ENCODE peak calls at places on chromosomes 7 and 10, in six cellular contexts. I, J, T, H, B and K are unnamed samples.

GRCh38 chr10:31896972-31897384 is 31.7 kb downstream of the ARHGAP12 start:
- DNase-seq in I (no peak), H (no peak), T (no peak), J (peak), B (no peak), K (no peak)

GRCh38 chr10:10677479-10677878 is 340.2 kb upstream of the CELF2 start:
- DNase-seq in I (peak), J (no peak), B (no peak), H (peak), T (no peak), K (no peak)

GRCh38 chr7:2735744-2736143 is 47.7 kb downstream of the AMZ1 start:
- DNase-seq in I (peak), T (no peak), J (no peak), B (peak), H (no peak), K (no peak)

GRCh38 chr7:157008206-157009169 is 2.0 kb downstream of the MNX1 start:
- DNase-seq in H (no peak), T (no peak), B (no peak), I (peak), J (no peak), K (no peak)

GRCh38 chr10:19730848-19731247 is 85.4 kb upstream of the PLXDC2 start:
- DNase-seq in I (no peak), J (no peak), T (no peak), B (no peak), H (no peak), K (no peak)

GRCh38 chr7:3277604-3278572 is 23.2 kb upstream of the SDK1 start:
- DNase-seq in J (no peak), I (no peak), B (no peak), H (no peak), T (no peak), K (no peak)

GRCh38 chr7:55400191-55400590 is 35.1 kb downstream of the LANCL2 start:
- DNase-seq in T (no peak), I (no peak), J (no peak), H (no peak), B (no peak), K (no peak)

GRCh38 chr7:135342887-135343286 is 109.2 kb downstream of the STRA8 start:
- DNase-seq in I (no peak), T (no peak), B (no peak), J (no peak), H (no peak), K (no peak)

GRCh38 chr7:148060724-148061123 is 529.8 kb upstream of the C7orf33 start:
- DNase-seq in I (no peak), T (no peak), B (no peak), H (no peak), J (no peak), K (no peak)

GRCh38 chr10:133278577-133279265 is 2.1 kb upstream of the ADAM8 start:
- DNase-seq in J (no peak), I (peak), H (peak), T (peak), B (peak), K (peak)

GRCh38 chr10:5416981-5417380 is 4.6 kb downstream of the NET1 start:
- DNase-seq in T (no peak), I (no peak), B (no peak), H (no peak), J (no peak), K (no peak)

GRCh38 chr7:28179081-28180030 is 1.2 kb downstream of the JAZF1 start:
- DNase-seq in T (peak), B (peak), I (peak), J (peak), H (peak), K (peak)

GRCh38 chr7:141609566-141609965 is 58.4 kb downstream of the AGK start:
- DNase-seq in I (no peak), T (no peak), J (no peak), H (no peak), B (no peak), K (no peak)

GRCh38 chr7:26648429-26649015 is 215.9 kb downstream of the SKAP2 start:
- DNase-seq in T (no peak), B (no peak), H (no peak), I (no peak), J (no peak), K (no peak)

GRCh38 chr7:82268632-82269031 is 174.9 kb downstream of the CACNA2D1 start:
- DNase-seq in I (no peak), B (no peak), T (no peak), H (no peak), J (no peak), K (no peak)

GRCh38 chr7:98133181-98133580 is 26.5 kb downstream of the LMTK2 start:
- DNase-seq in J (no peak), B (no peak), I (peak), T (no peak), H (no peak), K (peak)

GRCh38 chr10:132880148-132880981 is 62.0 kb downstream of the CFAP46 start:
- DNase-seq in I (peak), J (no peak), B (peak), T (no peak), H (no peak), K (no peak)

DNA sequence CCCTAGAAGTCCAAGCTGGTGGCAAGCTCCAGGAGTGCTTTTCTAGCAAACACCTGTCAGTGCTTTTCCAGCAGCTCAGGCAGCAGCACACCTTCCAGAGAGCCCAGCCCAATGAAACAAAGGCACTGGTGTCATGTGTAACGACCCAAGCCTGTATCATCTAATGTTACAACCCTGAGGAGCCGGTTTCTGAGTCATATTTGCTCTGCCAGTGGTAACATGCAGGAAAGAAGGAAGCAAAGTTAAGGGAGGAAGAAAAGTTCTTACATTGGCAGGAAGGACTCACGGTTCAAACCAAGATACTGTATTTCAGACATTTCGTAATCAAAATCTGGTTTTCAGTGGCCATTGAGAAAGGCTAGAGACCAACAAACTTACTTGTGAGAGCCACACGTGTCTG is at the start of gene ANKRD22:
- DNase-seq in I (peak), J (peak), H (peak), T (peak), B (no peak), K (no peak)
- TF ChIP-seq POLR2A in I (peak), J (no peak), H (no peak), T (no peak), B (no peak), K (no peak)

GRCh38 chr7:50793115-50793946 is 10.6 kb upstream of the GRB10 start:
- DNase-seq in I (peak), J (peak), T (no peak), H (peak), B (peak), K (peak)

GRCh38 chr7:50793947-50794570 is 11.4 kb upstream of the GRB10 start:
- DNase-seq in T (no peak), H (no peak), B (no peak), J (no peak), I (no peak), K (no peak)

GRCh38 chr7:50791921-50792341 is 9.2 kb upstream of the GRB10 start:
- DNase-seq in T (no peak), B (peak), J (no peak), I (no peak), H (peak), K (no peak)

GRCh38 chr7:50792342-50793114 is 9.8 kb upstream of the GRB10 start:
- DNase-seq in I (no peak), B (peak), J (peak), T (no peak), H (no peak), K (no peak)

DNA sequence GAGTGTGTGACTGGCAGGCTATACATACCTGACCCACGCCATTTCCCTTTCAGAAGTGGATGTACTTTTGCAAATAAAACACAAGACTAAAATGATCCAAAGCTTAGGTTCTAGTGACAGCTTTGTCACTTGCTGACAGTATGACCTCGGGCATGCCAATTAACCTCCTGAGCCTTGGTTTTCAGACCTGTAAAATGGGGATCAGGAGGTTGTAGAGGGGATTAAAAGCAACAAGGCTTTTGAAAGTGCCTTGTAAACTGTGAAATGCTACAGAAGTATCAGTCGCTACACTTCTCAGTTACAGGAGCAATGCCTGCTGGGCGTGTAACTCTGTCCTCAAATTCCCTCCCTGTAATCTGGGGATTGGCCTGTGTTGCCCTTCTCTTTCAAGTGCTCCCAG is 8.7 kb upstream of the GRB10 start:
- DNase-seq in I (no peak), B (no peak), H (no peak), T (no peak), J (no peak), K (no peak)
- TF ChIP-seq POLR2A in I (no peak), B (no peak), H (no peak), T (no peak), J (no peak), K (no peak)

DNA sequence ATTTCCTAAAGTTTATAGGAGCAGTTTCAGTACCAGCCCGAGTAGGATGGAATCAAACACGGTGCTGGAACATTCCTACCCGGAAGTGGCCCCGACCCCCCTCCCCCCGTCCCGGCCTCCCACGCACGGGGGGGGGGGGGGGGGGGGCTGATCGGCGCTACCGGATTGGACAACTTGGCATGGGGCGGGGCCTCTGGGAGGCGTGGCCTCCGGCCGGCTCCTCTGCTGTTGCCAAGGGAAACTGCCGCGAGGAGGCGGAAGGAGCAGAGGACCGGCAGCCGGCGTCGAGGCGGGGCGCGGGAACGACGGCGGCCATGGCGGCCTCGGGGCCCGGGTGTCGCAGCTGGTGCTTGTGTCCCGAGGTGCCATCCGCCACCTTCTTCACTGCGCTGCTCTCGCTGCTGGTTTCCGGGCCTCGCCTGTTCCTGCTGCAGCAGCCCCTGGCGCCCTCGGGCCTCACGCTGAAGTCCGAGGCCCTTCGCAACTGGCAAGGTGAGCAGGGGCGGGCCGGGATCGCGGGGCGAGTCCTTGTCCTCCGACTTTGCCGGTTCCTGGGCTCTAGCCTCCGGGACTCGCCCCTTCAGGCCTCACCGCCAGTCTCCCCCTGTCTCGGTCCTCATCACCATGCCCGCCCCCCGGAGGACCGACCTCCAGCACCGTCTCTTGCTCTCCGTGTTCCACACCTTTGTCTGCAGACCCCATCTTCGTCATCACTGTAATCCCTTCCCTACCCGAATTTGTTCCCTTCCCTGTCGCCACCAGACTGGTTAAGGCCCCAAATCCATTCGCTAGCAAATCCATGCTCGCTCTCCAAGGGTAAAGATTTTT is at the start of gene RHBDD2:
- DNase-seq in B (peak), J (peak), H (peak), T (peak), I (peak), K (peak)
- TF ChIP-seq POLR2A in B (peak), J (peak), H (peak), T (peak), I (peak), K (peak)

GRCh38 chr7:831596-832291 is 532 bp upstream of the SUN1 start:
- DNase-seq in I (no peak), J (peak), T (no peak), B (no peak), H (no peak), K (peak)
- TF ChIP-seq POLR2A in I (no peak), J (no peak), T (no peak), B (peak), H (peak), K (no peak)